ENCODE peak calls at places on chromosome 10, in four cellular contexts. E is AG04449, P is natural killer cell, W is cardiac muscle cell. I is an unnamed sample.

GRCh38 chr10:124943301-124944092 is 1.6 kb downstream of the ZRANB1 start:
- DNase-seq in E (peak; percentile 58), P (no peak), W (peak; percentile 68), I (peak; percentile 70)

GRCh38 chr10:51878695-51879094 is 179.3 kb upstream of the CSTF2T start:
- DNase-seq in P (no peak), E (no peak), W (no peak), I (no peak)

GRCh38 chr10:75269605-75270004 is 33.8 kb upstream of the COMTD1 start:
- DNase-seq in W (no peak), E (no peak), P (no peak), I (no peak)

GRCh38 chr10:127228195-127228785 is 31.9 kb upstream of the INSYN2A start:
- DNase-seq in E (no peak), W (no peak), P (no peak), I (no peak)

GRCh38 chr10:69953851-69954250 is 98.8 kb upstream of the MACROH2A2 start:
- DNase-seq in E (no peak), P (no peak), W (no peak), I (no peak)

GRCh38 chr10:55820071-55820470 is 541.0 kb downstream of the ZWINT start:
- DNase-seq in E (no peak), P (no peak), W (no peak), I (no peak)

GRCh38 chr10:84727398-84727797 is 399.0 kb downstream of the CCSER2 start:
- DNase-seq in P (no peak), E (no peak), W (no peak), I (no peak)

GRCh38 chr10:130748409-130749057 is 563.0 kb downstream of the TCERG1L start:
- DNase-seq in P (no peak), W (no peak), E (no peak), I (no peak)

GRCh38 chr10:131270461-131271190 is 40.9 kb downstream of the TCERG1L start:
- DNase-seq in W (no peak), E (no peak), P (no peak), I (no peak)

DNA sequence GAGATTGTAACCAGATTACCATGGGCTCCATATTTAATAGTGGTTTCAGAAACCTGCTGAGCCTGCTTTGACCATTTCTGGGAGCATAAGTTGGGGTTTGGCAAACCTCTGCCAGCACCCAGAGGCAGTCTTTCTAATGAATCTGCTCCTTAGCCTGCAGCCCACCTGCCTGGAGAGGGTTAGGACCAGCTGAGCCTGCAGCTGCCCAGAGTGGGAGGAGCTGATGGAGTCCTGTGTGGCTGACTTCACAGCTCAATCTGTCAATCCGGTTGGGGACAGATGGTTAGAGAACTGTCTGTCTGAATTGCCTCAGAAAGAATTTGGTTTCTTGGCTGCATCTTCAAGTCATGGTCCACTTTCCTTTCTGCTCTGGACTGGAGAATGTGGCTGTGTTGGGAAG is 444.6 kb downstream of the NRG3 start:
- DNase-seq in E (no peak), W (no peak), P (no peak), I (no peak)
- TF ChIP-seq CTCF in E (no peak), W (no peak), P (no peak), I (no peak)

DNA sequence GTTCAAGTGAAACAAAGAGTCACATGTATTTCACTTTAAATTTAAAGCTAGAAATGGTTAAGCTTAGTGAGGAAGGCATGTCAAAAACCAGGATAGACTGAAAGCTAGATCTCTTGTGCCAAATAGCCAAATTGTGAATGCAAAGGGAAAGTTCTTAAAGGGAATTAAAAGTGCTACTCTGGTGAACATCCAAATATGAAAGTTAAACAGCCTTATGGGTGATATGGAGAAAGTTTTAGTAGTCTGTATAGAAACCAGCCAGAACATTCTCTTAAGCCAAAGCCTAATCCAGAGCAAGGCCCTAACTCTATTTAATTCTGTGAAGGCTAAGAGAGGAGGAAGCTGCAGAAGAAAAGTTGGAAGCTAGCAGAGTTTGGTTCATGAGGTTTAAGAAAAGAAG is 47.1 kb downstream of the MXI1 start:
- DNase-seq in W (no peak), P (no peak), E (no peak), I (no peak)
- TF ChIP-seq CTCF in W (no peak), P (no peak), E (no peak), I (no peak)

DNA sequence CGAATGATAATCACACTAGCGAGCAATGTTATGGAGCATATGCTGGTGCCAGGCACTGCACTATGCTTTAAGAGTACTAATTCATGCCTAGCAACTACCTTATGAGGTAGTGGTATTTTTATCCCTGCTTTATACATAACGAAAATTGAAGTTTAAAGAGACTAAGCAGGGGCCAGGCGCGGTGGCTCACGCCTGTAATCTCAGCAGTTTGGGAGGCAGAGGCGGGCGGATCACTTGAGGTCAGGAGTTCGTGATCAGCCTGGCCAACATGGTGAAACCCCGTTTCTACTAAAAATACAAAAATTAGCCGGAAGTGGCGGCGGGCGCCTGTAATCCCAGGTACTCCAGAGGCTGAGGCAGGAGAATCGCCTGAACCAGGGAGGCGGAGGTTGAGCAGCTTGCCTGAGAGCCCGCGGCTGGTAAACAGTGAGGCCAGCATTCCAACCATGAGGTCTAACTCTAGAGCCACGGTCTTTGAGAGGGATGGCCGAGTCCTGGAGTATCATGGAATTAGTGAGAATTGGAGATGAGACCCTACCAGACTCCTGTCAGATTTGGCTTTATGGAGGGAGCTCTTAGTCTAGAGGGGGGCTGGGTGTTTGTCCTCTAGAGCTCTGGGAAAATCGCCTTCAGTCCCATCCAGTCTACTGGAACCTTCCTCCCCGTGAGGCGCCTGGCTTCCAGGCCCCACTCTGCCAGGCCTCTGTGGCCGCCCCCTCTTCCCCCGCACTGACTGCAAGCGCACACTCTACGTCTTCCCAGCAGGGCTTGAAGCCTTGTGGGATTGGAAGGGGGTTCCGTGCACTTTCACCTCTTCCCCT is 11.6 kb downstream of the TLX1 start:
- DNase-seq in P (no peak), E (no peak), W (no peak), I (no peak)
- TF ChIP-seq CTCF in P (peak; percentile 20), E (no peak), W (no peak), I (no peak)

GRCh38 chr10:18572959-18573561 is 78.3 kb downstream of the NSUN6 start:
- DNase-seq in E (no peak), W (no peak), P (no peak), I (no peak)
- TF ChIP-seq CTCF in E (no peak), W (no peak), P (no peak), I (no peak)

GRCh38 chr10:80443531-80443974 is 10.6 kb upstream of the TSPAN14 start:
- DNase-seq in E (no peak), W (peak; percentile 67), P (no peak), I (no peak)
- TF ChIP-seq CTCF in E (peak; percentile 21), W (peak; percentile 55), P (no peak), I (peak; percentile 53)

DNA sequence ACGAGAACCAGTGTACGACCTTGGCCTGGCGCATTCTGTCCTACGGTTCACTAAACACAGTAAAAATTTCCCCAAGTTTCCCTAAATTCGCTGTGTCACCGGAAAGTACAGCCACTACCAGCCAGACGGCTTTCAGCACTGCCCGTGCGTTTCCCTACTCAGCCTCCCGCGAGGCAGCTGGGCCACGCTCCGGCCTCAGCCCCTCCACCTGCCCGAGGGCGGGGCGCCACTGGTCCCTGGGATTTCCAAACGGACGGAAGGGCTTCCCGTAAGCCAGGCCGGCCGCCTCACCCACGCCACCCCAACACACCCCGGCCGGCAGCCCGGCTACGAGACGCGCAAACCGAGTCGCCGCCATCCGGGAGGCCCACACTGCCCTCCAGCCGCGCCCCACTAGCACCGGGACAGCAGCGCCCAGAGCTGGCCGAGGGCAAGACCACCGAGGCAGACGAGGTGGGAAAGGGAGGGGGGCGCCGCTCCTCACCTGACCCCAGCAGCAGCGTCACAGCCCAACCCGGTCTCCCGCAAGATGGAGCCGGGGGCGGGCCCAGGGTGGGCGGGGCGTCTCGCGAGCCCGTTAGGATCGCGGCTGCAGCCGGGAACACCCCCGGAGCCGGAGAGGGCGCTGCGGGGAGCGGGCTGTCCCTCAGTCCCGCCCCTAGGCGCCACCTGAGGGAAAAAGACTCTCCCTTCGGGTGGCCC is at the start of gene ANXA7:
- DNase-seq in W (peak; percentile 86), E (no peak), P (peak; percentile 86), I (peak; percentile 53)
- TF ChIP-seq CTCF in W (peak; percentile 34), E (peak; percentile 34), P (no peak), I (peak; percentile 24)

GRCh38 chr10:44978570-44979280 is at the start of gene DEPP1:
- DNase-seq in E (peak; percentile 72), P (no peak), W (peak; percentile 95), I (no peak)
- TF ChIP-seq CTCF in E (peak; percentile 34), P (no peak), W (peak; percentile 14), I (no peak)